ENCODE peak calls at places on chromosomes 2 and 18, in ten cellular contexts. B is mesothelial cell of epicardium; T is body of pancreas; A is right cardiac atrium; Y is tibial nerve; E is left ventricle myocardium inferior; V is activated naive CD4-positive, alpha-beta T cell treated with Interleukin-2 at 50 U/mL for 16 hours; Q is T-helper 9 cell; R is stimulated activated CD4-positive, alpha-beta T cell treated with anti-CD3 and anti-CD28 coated beads, Interleukin-12 subunit alpha, Interleukin-12 subunit beta, amount 100 ng/mL, for 4 hours; W is T1000. L is an unnamed sample.

GRCh38 chr2:46695283-46695682 is 215.9 kb downstream of the TMEM247 start:
- DNase-seq in B (no peak), T (no peak), A (no peak), Y (no peak), E (no peak), V (no peak), Q (no peak), R (no peak), W (no peak), L (no peak)

GRCh38 chr18:36176739-36177138 is 10.6 kb upstream of the MOCOS start:
- DNase-seq in B (no peak), T (no peak), A (no peak), Y (no peak), E (no peak), V (no peak), Q (no peak), R (no peak), W (no peak), L (no peak)

GRCh38 chr2:162041465-162041864 is 32.5 kb downstream of the DPP4 start:
- DNase-seq in B (no peak), T (no peak), A (no peak), Y (no peak), E (no peak), V (no peak), Q (no peak), R (no peak), W (no peak), L (no peak)

GRCh38 chr2:12048551-12048950 is 302.1 kb downstream of the LPIN1 start:
- DNase-seq in B (no peak), T (no peak), A (no peak), Y (no peak), E (no peak), V (no peak), Q (no peak), R (no peak), W (no peak), L (no peak)

GRCh38 chr2:71811157-71811556 is 336.5 kb downstream of the CYP26B1 start:
- DNase-seq in B (peak), T (no peak), A (no peak), Y (no peak), E (no peak), V (no peak), Q (no peak), R (no peak), W (no peak), L (no peak)

GRCh38 chr2:112773510-112773909 is 9.1 kb upstream of the CKAP2L start:
- DNase-seq in B (no peak), T (no peak), A (no peak), Y (no peak), E (no peak), V (no peak), Q (no peak), R (no peak), W (no peak), L (no peak)

GRCh38 chr2:151973901-151974199 is 125.0 kb downstream of the CACNB4 start:
- DNase-seq in B (peak), T (no peak), A (peak), Y (peak), E (peak), V (no peak), Q (no peak), R (no peak), W (no peak), L (no peak)

GRCh38 chr2:128306931-128307460 is 11.7 kb downstream of the HS6ST1 start:
- DNase-seq in B (no peak), T (peak), A (peak), Y (no peak), E (peak), V (no peak), Q (no peak), R (no peak), W (no peak), L (no peak)

GRCh38 chr18:4181882-4182568 is 273.1 kb downstream of the DLGAP1 start:
- DNase-seq in B (no peak), T (no peak), A (no peak), Y (no peak), E (no peak), V (no peak), Q (no peak), R (no peak), W (no peak), L (no peak)

GRCh38 chr18:22603902-22604301 is 186.2 kb upstream of the CTAGE1 start:
- DNase-seq in B (no peak), T (no peak), A (no peak), Y (no peak), E (no peak), V (no peak), Q (no peak), R (no peak), W (no peak), L (no peak)

GRCh38 chr2:46856336-46856735 is 59.3 kb downstream of the MCFD2 start:
- DNase-seq in B (no peak), T (no peak), A (no peak), Y (no peak), E (no peak), V (no peak), Q (no peak), R (no peak), W (no peak), L (no peak)

GRCh38 chr2:32427672-32428622 is 71.1 kb downstream of the BIRC6 start:
- DNase-seq in B (no peak), T (no peak), A (no peak), Y (no peak), E (no peak), V (no peak), Q (no peak), R (no peak), W (no peak), L (no peak)

GRCh38 chr18:78803104-78803503 is 176.5 kb upstream of the SALL3 start:
- DNase-seq in B (no peak), T (no peak), A (peak), Y (no peak), E (no peak), V (no peak), Q (no peak), R (no peak), W (no peak), L (no peak)

GRCh38 chr2:152025678-152026287 is 73.1 kb downstream of the CACNB4 start:
- DNase-seq in B (peak), T (peak), A (peak), Y (peak), E (peak), V (peak), Q (peak), R (peak), W (peak), L (peak)

GRCh38 chr2:104944495-104944894 is 90.6 kb downstream of the POU3F3 start:
- DNase-seq in B (no peak), T (no peak), A (no peak), Y (no peak), E (no peak), V (no peak), Q (no peak), R (no peak), W (no peak), L (no peak)

GRCh38 chr2:238924496-238925195 is 76.8 kb downstream of the TWIST2 start:
- DNase-seq in B (no peak), T (peak), A (no peak), Y (no peak), E (no peak), V (no peak), Q (no peak), R (no peak), W (no peak), L (no peak)

GRCh38 chr2:11326692-11327211 is 17.7 kb downstream of the ROCK2 start:
- DNase-seq in B (no peak), T (no peak), A (no peak), Y (no peak), E (no peak), V (no peak), Q (no peak), R (no peak), W (no peak), L (no peak)

GRCh38 chr2:104523921-104524320 is 330.0 kb upstream of the POU3F3 start:
- DNase-seq in B (no peak), T (no peak), A (no peak), Y (no peak), E (no peak), V (no peak), Q (no peak), R (no peak), W (no peak), L (no peak)

GRCh38 chr2:20099780-20100179 is 48.4 kb upstream of the LAPTM4A start:
- DNase-seq in B (no peak), T (no peak), A (no peak), Y (no peak), E (no peak), V (no peak), Q (no peak), R (no peak), W (no peak), L (no peak)

GRCh38 chr2:105328281-105329196 is 996 bp downstream of the TGFBRAP1 start:
- DNase-seq in B (no peak), T (peak), A (no peak), Y (peak), E (no peak), V (peak), Q (peak), R (no peak), W (no peak), L (no peak)

GRCh38 chr2:240149943-240150784 is 9.7 kb upstream of the OTOS start:
- DNase-seq in B (peak), T (peak), A (no peak), Y (no peak), E (no peak), V (peak), Q (peak), R (peak), W (no peak), L (peak)

GRCh38 chr18:60067426-60068210 is 167.8 kb downstream of the PMAIP1 start:
- DNase-seq in B (no peak), T (no peak), A (no peak), Y (no peak), E (no peak), V (no peak), Q (no peak), R (no peak), W (no peak), L (no peak)

GRCh38 chr2:44596537-44597320 is 235.0 kb downstream of the CAMKMT start:
- DNase-seq in B (no peak), T (no peak), A (no peak), Y (no peak), E (no peak), V (no peak), Q (no peak), R (no peak), W (no peak), L (no peak)

GRCh38 chr2:112493858-112494648 is 12.1 kb downstream of the TTL start:
- DNase-seq in B (no peak), T (no peak), A (no peak), Y (no peak), E (no peak), V (no peak), Q (no peak), R (no peak), W (peak), L (peak)

GRCh38 chr2:113230531-113230930 is 48.2 kb downstream of the PAX8 start:
- DNase-seq in B (no peak), T (no peak), A (no peak), Y (no peak), E (no peak), V (no peak), Q (no peak), R (no peak), W (no peak), L (no peak)

GRCh38 chr2:240124651-240125030 is 11.5 kb downstream of the COPS9 start:
- DNase-seq in B (no peak), T (no peak), A (no peak), Y (no peak), E (no peak), V (no peak), Q (no peak), R (no peak), W (no peak), L (no peak)

GRCh38 chr2:36785179-36785795 is 88.8 kb downstream of the VIT start:
- DNase-seq in B (peak), T (peak), A (peak), Y (peak), E (peak), V (peak), Q (peak), R (peak), W (peak), L (peak)

GRCh38 chr18:79935098-79935480 is 16.4 kb downstream of the SLC66A2 start:
- DNase-seq in B (no peak), T (no peak), A (no peak), Y (no peak), E (no peak), V (no peak), Q (no peak), R (no peak), W (no peak), L (no peak)

GRCh38 chr2:8333177-8333831 is 348.6 kb upstream of the ID2 start:
- DNase-seq in B (no peak), T (no peak), A (no peak), Y (no peak), E (no peak), V (no peak), Q (no peak), R (no peak), W (no peak), L (no peak)

GRCh38 chr2:182504903-182505302 is 78.1 kb upstream of the PDE1A start:
- DNase-seq in B (no peak), T (no peak), A (no peak), Y (no peak), E (peak), V (no peak), Q (no peak), R (no peak), W (no peak), L (no peak)

L was measured in H54.